ENCODE peak calls at places on chromosome 22, in four cellular contexts. B is stimulated activated CD4-positive, alpha-beta T cell treated with anti-CD3 and anti-CD28 coated beads, Interleukin-2, amount 100 ng/mL, for 4 hours; E is activated CD8-positive, alpha-beta memory T cell treated with anti-CD3 and anti-CD28 coated beads, Interleukin-2, amount 50 U/mL, for 4 hours; S is dermis blood vessel endothelial cell. P is an unnamed sample.

GRCh38 chr22:49969751-49970527 is 9.4 kb downstream of the PIM3 start:
- DNase-seq in B (no peak), E (peak; percentile 26), S (no peak), P (no peak)

GRCh38 chr22:44046485-44047141 is 22.5 kb downstream of the PARVB start:
- DNase-seq in B (no peak), E (no peak), S (no peak), P (no peak)

GRCh38 chr22:44019846-44020245 is 4.3 kb upstream of the PARVB start:
- DNase-seq in B (no peak), E (no peak), S (no peak), P (no peak)

GRCh38 chr22:40721266-40721665 is 42.0 kb downstream of the MCHR1 start:
- DNase-seq in B (no peak), E (no peak), S (no peak), P (peak; percentile 58)

GRCh38 chr22:36027960-36028645 is 521 bp downstream of the RBFOX2 start:
- DNase-seq in B (no peak), E (no peak), S (no peak), P (no peak)

GRCh38 chr22:40504285-40505249 is 132.0 kb downstream of the MRTFA start:
- DNase-seq in B (no peak), E (no peak), S (no peak), P (no peak)

GRCh38 chr22:26887916-26888315 is 230.5 kb downstream of the MIAT start:
- DNase-seq in B (no peak), E (no peak), S (no peak), P (no peak)

GRCh38 chr22:37316875-37317371 is 34.6 kb downstream of the CYTH4 start:
- DNase-seq in B (peak; percentile 60), E (peak; percentile 73), S (peak; percentile 95), P (peak; percentile 89)

GRCh38 chr22:30305519-30305905 is 16.2 kb upstream of the CASTOR1 start:
- DNase-seq in B (no peak), E (no peak), S (peak; percentile 72), P (peak; percentile 34)

GRCh38 chr22:28669388-28669787 is 10.3 kb downstream of the TTC28 start:
- DNase-seq in B (no peak), E (no peak), S (no peak), P (no peak)

GRCh38 chr22:46737105-46737975 is 712 bp downstream of the CERK start:
- DNase-seq in B (no peak), E (peak; percentile 45), S (peak; percentile 44), P (peak; percentile 40)

GRCh38 chr22:48711669-48712068 is 1116.0 kb downstream of the BRD1 start:
- DNase-seq in B (no peak), E (no peak), S (no peak), P (no peak)

GRCh38 chr22:39960791-39961746 is 872 bp downstream of the TMA7B start:
- DNase-seq in B (peak; percentile 44), E (peak; percentile 62), S (peak; percentile 74), P (peak; percentile 26)

GRCh38 chr22:37486224-37486845 is at the start of gene MFNG:
- DNase-seq in B (peak; percentile 68), E (peak; percentile 77), S (peak; percentile 76), P (peak; percentile 68)

GRCh38 chr22:32686354-32686753 is 115.2 kb upstream of the TIMP3 start:
- DNase-seq in B (no peak), E (no peak), S (no peak), P (no peak)

GRCh38 chr22:38205261-38206128 is 3.7 kb downstream of the MAFF start:
- DNase-seq in B (no peak), E (no peak), S (peak; percentile 46), P (peak; percentile 56)